ENCODE peak calls at places on chromosomes 12 and 14, in ten cellular contexts. One of them, this sample, is unnamed.

GRCh38 chr12:53036802-53037201 is 13.1 kb upstream of the TNS2 start:
- DNase-seq in Kasumi-1: no peak
- DNase-seq in adrenal gland: no peak
- DNase-seq in effector CD8-positive, alpha-beta T cell: no peak
- DNase-seq in hepatocyte: no peak
- DNase-seq in activated CD4-positive, alpha-beta memory T cell treated with anti-CD3 and anti-CD28 coated beads for 36 hours: no peak
- DNase-seq in EH: no peak
- DNase-seq in PC-9: no peak
- DNase-seq in HTR-8/SVneo: no peak
- DNase-seq in GM23338: no peak
- DNase-seq in this sample: no peak

GRCh38 chr14:103372552-103373304 is 12.5 kb upstream of the MARK3 start:
- DNase-seq in activated CD4-positive, alpha-beta memory T cell treated with anti-CD3 and anti-CD28 coated beads for 36 hours: peak; percentile 64
- DNase-seq in adrenal gland: peak; percentile 72
- DNase-seq in EH: peak; percentile 93
- DNase-seq in GM23338: peak; percentile 24
- DNase-seq in hepatocyte: peak; percentile 49
- DNase-seq in HTR-8/SVneo: peak; percentile 86
- DNase-seq in PC-9: peak; percentile 96
- DNase-seq in Kasumi-1: no peak
- DNase-seq in effector CD8-positive, alpha-beta T cell: no peak
- DNase-seq in this sample: no peak

GRCh38 chr12:5407457-5407856 is 24.5 kb upstream of the NTF3 start:
- DNase-seq in PC-9: peak; percentile 18
- DNase-seq in activated CD4-positive, alpha-beta memory T cell treated with anti-CD3 and anti-CD28 coated beads for 36 hours: no peak
- DNase-seq in hepatocyte: peak; percentile 15
- DNase-seq in effector CD8-positive, alpha-beta T cell: no peak
- DNase-seq in adrenal gland: no peak
- DNase-seq in GM23338: no peak
- DNase-seq in Kasumi-1: no peak
- DNase-seq in HTR-8/SVneo: no peak
- DNase-seq in EH: peak; percentile 35
- DNase-seq in this sample: no peak

GRCh38 chr12:62210422-62210821 is 49.8 kb upstream of the USP15 start:
- DNase-seq in HTR-8/SVneo: peak; percentile 48
- DNase-seq in activated CD4-positive, alpha-beta memory T cell treated with anti-CD3 and anti-CD28 coated beads for 36 hours: peak; percentile 53
- DNase-seq in GM23338: peak; percentile 67
- DNase-seq in effector CD8-positive, alpha-beta T cell: no peak
- DNase-seq in hepatocyte: peak; percentile 55
- DNase-seq in EH: peak; percentile 47
- DNase-seq in PC-9: no peak
- DNase-seq in adrenal gland: no peak
- DNase-seq in Kasumi-1: peak; percentile 63
- DNase-seq in this sample: no peak

GRCh38 chr14:105889666-105890473 is 363.5 kb downstream of the TMEM121 start:
- DNase-seq in GM23338: no peak
- DNase-seq in effector CD8-positive, alpha-beta T cell: no peak
- DNase-seq in adrenal gland: no peak
- DNase-seq in Kasumi-1: no peak
- DNase-seq in activated CD4-positive, alpha-beta memory T cell treated with anti-CD3 and anti-CD28 coated beads for 36 hours: no peak
- DNase-seq in PC-9: no peak
- DNase-seq in hepatocyte: no peak
- DNase-seq in HTR-8/SVneo: no peak
- DNase-seq in EH: no peak
- DNase-seq in this sample: peak; percentile 13

GRCh38 chr12:111462134-111462821 is 56.6 kb downstream of the SH2B3 start:
- DNase-seq in Kasumi-1: peak; percentile 51
- DNase-seq in EH: peak; percentile 94
- DNase-seq in effector CD8-positive, alpha-beta T cell: no peak
- DNase-seq in GM23338: no peak
- DNase-seq in adrenal gland: no peak
- DNase-seq in PC-9: no peak
- DNase-seq in HTR-8/SVneo: no peak
- DNase-seq in activated CD4-positive, alpha-beta memory T cell treated with anti-CD3 and anti-CD28 coated beads for 36 hours: no peak
- DNase-seq in hepatocyte: no peak
- DNase-seq in this sample: no peak

GRCh38 chr12:40947812-40948211 is 240.3 kb upstream of the PDZRN4 start:
- DNase-seq in HTR-8/SVneo: no peak
- DNase-seq in adrenal gland: no peak
- DNase-seq in hepatocyte: no peak
- DNase-seq in GM23338: no peak
- DNase-seq in EH: no peak
- DNase-seq in effector CD8-positive, alpha-beta T cell: no peak
- DNase-seq in Kasumi-1: no peak
- DNase-seq in PC-9: no peak
- DNase-seq in activated CD4-positive, alpha-beta memory T cell treated with anti-CD3 and anti-CD28 coated beads for 36 hours: no peak
- DNase-seq in this sample: no peak

GRCh38 chr12:9868271-9868815 is 811 bp downstream of the CLEC2B start:
- DNase-seq in hepatocyte: no peak
- DNase-seq in EH: no peak
- DNase-seq in HTR-8/SVneo: no peak
- DNase-seq in PC-9: no peak
- DNase-seq in Kasumi-1: peak; percentile 33
- DNase-seq in GM23338: no peak
- DNase-seq in adrenal gland: no peak
- DNase-seq in activated CD4-positive, alpha-beta memory T cell treated with anti-CD3 and anti-CD28 coated beads for 36 hours: no peak
- DNase-seq in effector CD8-positive, alpha-beta T cell: no peak
- DNase-seq in this sample: no peak

GRCh38 chr12:113145720-113146551 is 3.6 kb upstream of the CFAP73 start:
- DNase-seq in hepatocyte: no peak
- DNase-seq in EH: no peak
- DNase-seq in adrenal gland: no peak
- DNase-seq in activated CD4-positive, alpha-beta memory T cell treated with anti-CD3 and anti-CD28 coated beads for 36 hours: no peak
- DNase-seq in HTR-8/SVneo: no peak
- DNase-seq in GM23338: no peak
- DNase-seq in PC-9: no peak
- DNase-seq in Kasumi-1: no peak
- DNase-seq in effector CD8-positive, alpha-beta T cell: no peak
- DNase-seq in this sample: no peak

GRCh38 chr12:94616217-94616729 is 34.1 kb downstream of the TMCC3 start:
- DNase-seq in GM23338: peak; percentile 17
- DNase-seq in PC-9: peak; percentile 77
- DNase-seq in HTR-8/SVneo: no peak
- DNase-seq in Kasumi-1: no peak
- DNase-seq in hepatocyte: peak; percentile 73
- DNase-seq in effector CD8-positive, alpha-beta T cell: no peak
- DNase-seq in adrenal gland: no peak
- DNase-seq in EH: no peak
- DNase-seq in activated CD4-positive, alpha-beta memory T cell treated with anti-CD3 and anti-CD28 coated beads for 36 hours: no peak
- DNase-seq in this sample: no peak

GRCh38 chr14:39682000-39682399 is 249.8 kb upstream of the FBXO33 start:
- DNase-seq in HTR-8/SVneo: no peak
- DNase-seq in adrenal gland: no peak
- DNase-seq in EH: no peak
- DNase-seq in hepatocyte: no peak
- DNase-seq in effector CD8-positive, alpha-beta T cell: no peak
- DNase-seq in PC-9: no peak
- DNase-seq in GM23338: no peak
- DNase-seq in Kasumi-1: no peak
- DNase-seq in activated CD4-positive, alpha-beta memory T cell treated with anti-CD3 and anti-CD28 coated beads for 36 hours: no peak
- DNase-seq in this sample: no peak

This sample was measured in ovary.